ENCODE peak calls at places on chromosomes 6 and 20, in ten cellular contexts. Q is GM23248; E is stimulated activated CD4-positive, alpha-beta T cell treated with anti-CD3 and anti-CD28 coated beads, Interleukin-1b, Interleukin-23, amount 100 ng/mL, for 4 hours; H is hippocampal formation; V is neural crest cell; X is CD8-positive, alpha-beta memory T cell; F is heart left ventricle; Y is left ventricle myocardium inferior; U is retina; K is GM19239. L is an unnamed sample.

GRCh38 chr6:42901538-42901957 is 14.3 kb upstream of the PTCRA start:
- DNase-seq in X (peak), Q (peak), H (peak), F (peak), E (peak), U (peak), K (no peak), V (peak), Y (peak), L (peak)

GRCh38 chr20:1345030-1345755 is 16.3 kb upstream of the SDCBP2 start:
- DNase-seq in Q (peak), U (no peak), F (no peak), H (no peak), E (no peak), X (no peak), V (no peak), K (no peak), Y (no peak), L (no peak)

GRCh38 chr6:157982580-157983438 is 1.1 kb downstream of the SYNJ2 start:
- DNase-seq in Q (peak), U (no peak), F (no peak), Y (no peak), V (no peak), K (no peak), X (no peak), E (no peak), H (no peak), L (peak)

GRCh38 chr6:47741807-47742206 is 40.0 kb upstream of the OPN5 start:
- DNase-seq in Q (peak), V (no peak), H (peak), F (peak), U (no peak), K (no peak), X (no peak), Y (no peak), E (no peak), L (no peak)

GRCh38 chr20:46872315-46873211 is 22.1 kb upstream of the EYA2 start:
- DNase-seq in K (no peak), Q (peak), E (no peak), V (no peak), Y (peak), F (no peak), U (no peak), H (no peak), X (no peak), L (no peak)

GRCh38 chr20:38271609-38272120 is 11.1 kb upstream of the KIAA1755 start:
- DNase-seq in F (no peak), Y (no peak), E (no peak), Q (no peak), X (no peak), K (no peak), V (no peak), U (no peak), H (no peak), L (no peak)

GRCh38 chr6:2695464-2696095 is 55.1 kb downstream of the MYLK4 start:
- DNase-seq in Q (peak), F (no peak), V (no peak), U (no peak), X (no peak), E (no peak), H (peak), K (no peak), Y (no peak), L (no peak)

GRCh38 chr6:21840428-21840827 is 246.9 kb downstream of the SOX4 start:
- DNase-seq in Y (no peak), E (no peak), U (no peak), F (no peak), V (no peak), K (no peak), Q (no peak), H (no peak), X (no peak), L (no peak)

GRCh38 chr20:63577317-63577894 is 3.4 kb upstream of the HELZ2 start:
- DNase-seq in X (no peak), U (no peak), Y (peak), E (no peak), F (peak), H (no peak), K (no peak), Q (no peak), V (no peak), L (no peak)

GRCh38 chr6:146358341-146359046 is 185.1 kb upstream of the RAB32 start:
- DNase-seq in X (no peak), E (no peak), H (no peak), K (no peak), Q (peak), V (no peak), U (no peak), F (no peak), Y (no peak), L (no peak)

GRCh38 chr20:4009305-4009704 is 6.1 kb downstream of the RNF24 start:
- DNase-seq in U (no peak), Q (no peak), K (no peak), F (no peak), H (no peak), Y (no peak), V (no peak), E (no peak), X (no peak), L (no peak)

GRCh38 chr6:107398005-107398404 is 61.4 kb downstream of the PDSS2 start:
- DNase-seq in K (no peak), U (no peak), X (no peak), V (no peak), H (no peak), E (no peak), Q (no peak), Y (no peak), F (no peak), L (no peak)

GRCh38 chr6:141103246-141103645 is 1029.5 kb upstream of the GJE1 start:
- DNase-seq in E (no peak), X (no peak), H (no peak), Y (no peak), K (no peak), Q (peak), V (no peak), F (no peak), U (no peak), L (no peak)

GRCh38 chr6:108592371-108593337 is 31.9 kb downstream of the FOXO3 start:
- DNase-seq in U (no peak), Q (peak), V (no peak), H (no peak), Y (no peak), K (peak), E (no peak), X (peak), F (peak), L (peak)

GRCh38 chr6:3749991-3750323 is 1.6 kb downstream of the PXDC1 start:
- DNase-seq in V (no peak), U (no peak), Y (peak), E (no peak), K (no peak), X (no peak), F (peak), Q (peak), H (no peak), L (no peak)

GRCh38 chr20:41234546-41234945 is 83.0 kb downstream of the ZHX3 start:
- DNase-seq in E (no peak), F (peak), Y (peak), U (no peak), H (peak), Q (peak), V (no peak), X (no peak), K (no peak), L (no peak)

GRCh38 chr20:50191566-50192363 is 1.1 kb downstream of the CEBPB start:
- DNase-seq in Q (peak), U (peak), V (peak), E (no peak), F (peak), Y (peak), X (peak), H (no peak), K (peak), L (peak)

GRCh38 chr6:161444464-161444863 is 170.6 kb upstream of the AGPAT4 start:
- DNase-seq in X (no peak), F (no peak), Y (no peak), V (peak), Q (peak), H (peak), E (no peak), U (no peak), K (no peak), L (no peak)

GRCh38 chr6:140078552-140079126 is 704.2 kb upstream of the CITED2 start:
- DNase-seq in F (no peak), U (no peak), Q (peak), Y (no peak), E (no peak), X (no peak), V (no peak), H (no peak), K (no peak), L (no peak)

GRCh38 chr6:37696841-37697735 is 595 bp downstream of the MDGA1 start:
- DNase-seq in E (peak), X (peak), F (peak), Q (peak), U (peak), H (no peak), K (peak), Y (peak), V (peak), L (peak)

GRCh38 chr6:157527471-157527907 is 146.5 kb downstream of the ZDHHC14 start:
- DNase-seq in H (no peak), V (no peak), X (no peak), F (no peak), Y (no peak), K (peak), Q (no peak), U (no peak), E (no peak), L (peak)